ENCODE peak calls at places on chromosomes 7 and 10, in five cellular contexts. T, U, M, A and C are unnamed samples.

GRCh38 chr7:92634924-92635519 is 44.8 kb upstream of the FAM133B start:
- DNase-seq in U (no peak), M (no peak), T (no peak), A (peak; percentile 27), C (no peak)

GRCh38 chr7:44194069-44194468 is 4.8 kb upstream of the GCK start:
- DNase-seq in T (no peak), M (no peak), U (peak; percentile 12), A (no peak), C (no peak)

GRCh38 chr10:114370993-114371392 is 33.3 kb downstream of the AFAP1L2 start:
- DNase-seq in A (no peak), T (no peak), M (no peak), U (no peak), C (no peak)

GRCh38 chr7:129952164-129952652 is 552 bp downstream of the UBE2H start:
- DNase-seq in M (peak; percentile 27), A (no peak), U (no peak), T (peak; percentile 60), C (peak; percentile 36)

GRCh38 chr10:92914478-92915066 is 66.3 kb downstream of the EXOC6 start:
- DNase-seq in U (peak; percentile 12), M (peak; percentile 32), T (peak; percentile 23), A (peak; percentile 41), C (peak; percentile 6)

GRCh38 chr7:97971120-97971989 is 18.6 kb downstream of the OCM2 start:
- DNase-seq in A (peak; percentile 55), U (no peak), M (no peak), T (no peak), C (peak; percentile 32)

GRCh38 chr7:41238851-41239331 is 464.0 kb downstream of the INHBA start:
- DNase-seq in M (no peak), T (no peak), U (no peak), A (no peak), C (no peak)

GRCh38 chr7:108380527-108380926 is 75.7 kb downstream of the NRCAM start:
- DNase-seq in U (no peak), A (no peak), T (no peak), M (no peak), C (no peak)

GRCh38 chr7:140512317-140513000 is 33.2 kb upstream of the MKRN1 start:
- DNase-seq in M (no peak), T (no peak), A (peak; percentile 70), U (no peak), C (no peak)

GRCh38 chr7:156999611-157000046 is 10.8 kb downstream of the MNX1 start:
- DNase-seq in M (no peak), A (peak; percentile 64), U (no peak), T (no peak), C (no peak)

GRCh38 chr7:16817536-16817935 is 12.7 kb upstream of the AGR2 start:
- DNase-seq in U (no peak), T (no peak), M (no peak), A (no peak), C (no peak)

GRCh38 chr7:139246905-139247304 is 15.9 kb downstream of the UBN2 start:
- DNase-seq in T (no peak), U (no peak), M (no peak), A (no peak), C (no peak)

GRCh38 chr10:119227825-119228224 is 20.5 kb downstream of the GRK5 start:
- DNase-seq in M (no peak), T (no peak), A (no peak), U (no peak), C (no peak)

GRCh38 chr7:106305732-106306131 is 20.9 kb upstream of the NAMPT start:
- DNase-seq in A (no peak), T (no peak), U (no peak), M (no peak), C (no peak)

GRCh38 chr10:124168991-124169826 is 75.8 kb upstream of the CHST15 start:
- DNase-seq in U (no peak), A (no peak), M (no peak), T (no peak), C (peak; percentile 21)

GRCh38 chr7:115937960-115938359 is 92.6 kb downstream of the TFEC start:
- DNase-seq in T (no peak), U (no peak), A (no peak), M (no peak), C (no peak)

GRCh38 chr10:83961620-83962019 is 177.7 kb upstream of the GHITM start:
- DNase-seq in M (no peak), A (peak; percentile 37), U (no peak), T (no peak), C (no peak)

GRCh38 chr7:48643420-48644013 is 280.8 kb upstream of the CDC14C start:
- DNase-seq in U (no peak), A (no peak), T (no peak), M (no peak), C (no peak)

GRCh38 chr7:47291461-47292051 is 290.4 kb downstream of the TNS3 start:
- DNase-seq in A (no peak), T (no peak), M (no peak), U (no peak), C (no peak)

GRCh38 chr10:24446739-24447138 is 237.8 kb downstream of the KIAA1217 start:
- DNase-seq in A (no peak), U (no peak), T (no peak), M (no peak), C (no peak)

GRCh38 chr10:124249812-124250432 is 156.5 kb upstream of the CHST15 start:
- DNase-seq in T (no peak), A (no peak), M (no peak), U (no peak), C (no peak)

GRCh38 chr7:146736446-146737190 is 620.0 kb downstream of the CNTNAP2 start:
- DNase-seq in T (no peak), U (no peak), M (no peak), A (no peak), C (no peak)

GRCh38 chr10:19707376-19707775 is 108.9 kb upstream of the PLXDC2 start:
- DNase-seq in U (no peak), T (no peak), M (no peak), A (no peak), C (no peak)

GRCh38 chr10:130770018-130770630 is 541.4 kb downstream of the TCERG1L start:
- DNase-seq in U (no peak), T (no peak), A (peak; percentile 60), M (no peak), C (no peak)

GRCh38 chr7:36090976-36091375 is 62.1 kb upstream of the EEPD1 start:
- DNase-seq in T (no peak), U (no peak), M (no peak), A (no peak), C (no peak)

GRCh38 chr10:49241365-49241764 is 53.2 kb upstream of the TMEM273 start:
- DNase-seq in T (no peak), A (no peak), U (no peak), M (no peak), C (no peak)

GRCh38 chr7:2710901-2711551 is 23.0 kb downstream of the AMZ1 start:
- DNase-seq in A (no peak), U (no peak), T (no peak), M (peak; percentile 51), C (no peak)

GRCh38 chr7:67723591-67723990 is 727.0 kb downstream of the TYW1 start:
- DNase-seq in A (no peak), T (no peak), M (no peak), U (no peak), C (no peak)

GRCh38 chr7:50068850-50069551 is 24.0 kb downstream of the ZPBP start:
- DNase-seq in T (no peak), M (peak; percentile 53), U (no peak), A (no peak), C (peak; percentile 75)

GRCh38 chr10:84452006-84452405 is 123.6 kb downstream of the CCSER2 start:
- DNase-seq in U (no peak), T (no peak), A (no peak), M (no peak), C (no peak)

GRCh38 chr7:37320140-37320839 is 128.4 kb downstream of the ELMO1 start:
- DNase-seq in A (no peak), M (no peak), U (no peak), T (no peak), C (no peak)

GRCh38 chr10:76072384-76072783 is 641.0 kb downstream of the LRMDA start:
- DNase-seq in U (no peak), A (no peak), M (no peak), T (no peak), C (no peak)

GRCh38 chr10:77195101-77195500 is 442.5 kb downstream of the KCNMA1 start:
- DNase-seq in U (no peak), A (no peak), T (no peak), M (no peak), C (peak; percentile 46)

GRCh38 chr7:17946591-17946990 is 6.3 kb upstream of the SNX13 start:
- DNase-seq in M (no peak), T (no peak), U (no peak), A (no peak), C (no peak)

GRCh38 chr10:112778579-112778978 is 171.5 kb upstream of the TCF7L2 start:
- DNase-seq in M (no peak), T (no peak), A (no peak), U (no peak), C (no peak)

GRCh38 chr10:91410638-91411367 is 659 bp downstream of the HECTD2 start:
- DNase-seq in A (peak; percentile 22), T (peak; percentile 30), U (peak; percentile 3), M (no peak), C (peak; percentile 7)